ENCODE peak calls at places on chromosomes 1 and 21, in ten cellular contexts. One of them, this sample, is unnamed.
A peak's percentile ranks its signal among the peaks of the same experiment; 100 is the strongest.

GRCh38 chr1:201042663-201043461 is 19.3 kb upstream of the KIF21B start:
- DNase-seq in heart right ventricle: peak; percentile 38
- DNase-seq in PC-3: peak; percentile 92
- DNase-seq in MM.1S: peak; percentile 81
- DNase-seq in uterus: peak; percentile 47
- DNase-seq in thoracic aorta: no peak
- DNase-seq in fibroblast of lung: peak; percentile 76
- DNase-seq in left ventricle myocardium inferior: peak; percentile 40
- DNase-seq in ovary: peak; percentile 59
- DNase-seq in A549: peak; percentile 67
- DNase-seq in this sample: peak; percentile 57

GRCh38 chr1:161052899-161053298 is 7.1 kb upstream of the USF1 start:
- DNase-seq in MM.1S: no peak
- DNase-seq in left ventricle myocardium inferior: no peak
- DNase-seq in A549: no peak
- DNase-seq in thoracic aorta: no peak
- DNase-seq in ovary: no peak
- DNase-seq in uterus: no peak
- DNase-seq in fibroblast of lung: no peak
- DNase-seq in PC-3: no peak
- DNase-seq in heart right ventricle: no peak
- DNase-seq in this sample: no peak

GRCh38 chr1:29444782-29445325 is 208.5 kb downstream of the PTPRU start:
- DNase-seq in heart right ventricle: no peak
- DNase-seq in PC-3: no peak
- DNase-seq in uterus: no peak
- DNase-seq in left ventricle myocardium inferior: no peak
- DNase-seq in fibroblast of lung: no peak
- DNase-seq in MM.1S: no peak
- DNase-seq in A549: no peak
- DNase-seq in thoracic aorta: no peak
- DNase-seq in ovary: no peak
- DNase-seq in this sample: no peak

GRCh38 chr1:34711469-34711868 is 43.4 kb upstream of the GJB5 start:
- DNase-seq in thoracic aorta: no peak
- DNase-seq in MM.1S: no peak
- DNase-seq in PC-3: peak; percentile 9
- DNase-seq in heart right ventricle: no peak
- DNase-seq in ovary: no peak
- DNase-seq in A549: no peak
- DNase-seq in left ventricle myocardium inferior: no peak
- DNase-seq in uterus: no peak
- DNase-seq in fibroblast of lung: no peak
- DNase-seq in this sample: no peak

GRCh38 chr1:199821029-199821779 is 206.3 kb upstream of the NR5A2 start:
- DNase-seq in PC-3: no peak
- DNase-seq in thoracic aorta: no peak
- DNase-seq in fibroblast of lung: no peak
- DNase-seq in uterus: no peak
- DNase-seq in MM.1S: no peak
- DNase-seq in heart right ventricle: no peak
- DNase-seq in A549: no peak
- DNase-seq in left ventricle myocardium inferior: no peak
- DNase-seq in ovary: no peak
- DNase-seq in this sample: no peak

GRCh38 chr21:35637431-35637830 is 422.9 kb downstream of the SETD4 start:
- DNase-seq in MM.1S: no peak
- DNase-seq in PC-3: peak; percentile 73
- DNase-seq in left ventricle myocardium inferior: no peak
- DNase-seq in ovary: no peak
- DNase-seq in A549: no peak
- DNase-seq in thoracic aorta: no peak
- DNase-seq in uterus: no peak
- DNase-seq in heart right ventricle: no peak
- DNase-seq in fibroblast of lung: peak; percentile 66
- DNase-seq in this sample: no peak

GRCh38 chr1:25028587-25028909 is 98.5 kb upstream of the RUNX3 start:
- DNase-seq in thoracic aorta: no peak
- DNase-seq in ovary: no peak
- DNase-seq in MM.1S: no peak
- DNase-seq in heart right ventricle: no peak
- DNase-seq in left ventricle myocardium inferior: no peak
- DNase-seq in uterus: no peak
- DNase-seq in PC-3: no peak
- DNase-seq in fibroblast of lung: no peak
- DNase-seq in A549: no peak
- DNase-seq in this sample: no peak

GRCh38 chr1:56644941-56645662 is at the start of gene PRKAA2:
- DNase-seq in A549: peak; percentile 21
- DNase-seq in heart right ventricle: peak; percentile 63
- DNase-seq in fibroblast of lung: peak; percentile 14
- DNase-seq in thoracic aorta: no peak
- DNase-seq in uterus: peak; percentile 33
- DNase-seq in MM.1S: peak; percentile 21
- DNase-seq in left ventricle myocardium inferior: peak; percentile 53
- DNase-seq in PC-3: peak; percentile 52
- DNase-seq in ovary: peak; percentile 69
- DNase-seq in this sample: no peak

DNA sequence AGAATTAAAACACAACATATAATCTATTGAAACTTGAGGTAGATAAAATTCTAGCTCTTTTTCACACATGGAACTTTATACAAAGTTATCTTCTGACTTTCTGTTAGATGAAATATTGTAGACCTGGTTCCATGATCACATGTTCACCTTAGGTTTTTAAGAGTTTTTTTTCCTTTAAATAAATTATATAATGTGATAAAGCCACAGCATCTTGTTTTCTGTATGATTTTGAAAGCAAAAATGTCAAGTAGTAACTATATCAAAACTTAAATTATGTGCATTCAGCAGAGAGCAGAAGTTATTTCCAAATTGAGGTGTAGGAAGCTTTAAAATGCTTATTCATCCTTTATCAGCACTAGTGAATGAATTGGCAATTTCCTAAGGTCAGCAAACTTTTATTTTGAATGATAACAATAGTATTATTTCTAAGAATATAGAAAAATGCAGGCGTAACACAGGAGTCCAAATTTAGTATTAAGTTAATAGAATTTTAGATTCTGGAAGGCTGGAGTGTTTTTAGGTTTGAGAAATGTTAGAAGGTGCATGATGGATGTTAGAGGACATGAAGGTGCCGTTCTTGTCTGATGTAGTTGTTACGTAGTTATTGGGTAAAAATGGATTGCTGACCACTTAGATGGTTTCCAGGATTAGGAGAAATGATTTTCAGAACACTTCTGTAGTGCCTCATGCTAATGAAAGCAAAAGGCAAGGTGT is 17.5 kb downstream of the BACH1 start:
- DNase-seq in MM.1S: no peak
- DNase-seq in heart right ventricle: no peak
- DNase-seq in PC-3: no peak
- DNase-seq in thoracic aorta: no peak
- DNase-seq in fibroblast of lung: no peak
- DNase-seq in A549: no peak
- DNase-seq in uterus: no peak
- DNase-seq in left ventricle myocardium inferior: no peak
- DNase-seq in ovary: no peak
- DNase-seq in this sample: no peak
- H3K4me1 ChIP-seq in MM.1S: no peaks in the 10 kb centered on the region
- H3K4me1 ChIP-seq in heart right ventricle: peaks cover 92% of the 10 kb centered on the region
- H3K4me1 ChIP-seq in PC-3: no peaks in the 10 kb centered on the region
- H3K4me1 ChIP-seq in thoracic aorta: peaks cover 35% of the 10 kb centered on the region
- H3K4me1 ChIP-seq in fibroblast of lung: peaks cover 6% of the 10 kb centered on the region
- H3K4me1 ChIP-seq in A549: peaks cover 29% of the 10 kb centered on the region
- H3K4me1 ChIP-seq in uterus: no peaks in the 10 kb centered on the region
- H3K4me1 ChIP-seq in left ventricle myocardium inferior: peaks cover 78% of the 10 kb centered on the region
- H3K4me1 ChIP-seq in ovary: peaks cover 14% of the 10 kb centered on the region
- H3K4me1 ChIP-seq in this sample: no peaks in the 10 kb centered on the region

GRCh38 chr1:169568497-169568896 is 17.8 kb downstream of the F5 start:
- DNase-seq in fibroblast of lung: no peak
- DNase-seq in left ventricle myocardium inferior: no peak
- DNase-seq in uterus: no peak
- DNase-seq in ovary: no peak
- DNase-seq in MM.1S: no peak
- DNase-seq in heart right ventricle: no peak
- DNase-seq in PC-3: peak; percentile 35
- DNase-seq in A549: no peak
- DNase-seq in thoracic aorta: no peak
- DNase-seq in this sample: no peak

GRCh38 chr1:169574336-169574735 is 11.9 kb downstream of the F5 start:
- DNase-seq in ovary: no peak
- DNase-seq in fibroblast of lung: no peak
- DNase-seq in uterus: no peak
- DNase-seq in thoracic aorta: no peak
- DNase-seq in A549: no peak
- DNase-seq in MM.1S: no peak
- DNase-seq in heart right ventricle: no peak
- DNase-seq in left ventricle myocardium inferior: peak; percentile 14
- DNase-seq in PC-3: peak; percentile 27
- DNase-seq in this sample: no peak

GRCh38 chr1:169572184-169572583 is 14.1 kb downstream of the F5 start:
- DNase-seq in fibroblast of lung: no peak
- DNase-seq in uterus: no peak
- DNase-seq in MM.1S: no peak
- DNase-seq in thoracic aorta: no peak
- DNase-seq in ovary: no peak
- DNase-seq in PC-3: peak; percentile 66
- DNase-seq in left ventricle myocardium inferior: no peak
- DNase-seq in A549: no peak
- DNase-seq in heart right ventricle: no peak
- DNase-seq in this sample: no peak

GRCh38 chr1:169570172-169570574 is 16.1 kb downstream of the F5 start:
- DNase-seq in uterus: no peak
- DNase-seq in ovary: no peak
- DNase-seq in MM.1S: no peak
- DNase-seq in left ventricle myocardium inferior: no peak
- DNase-seq in heart right ventricle: no peak
- DNase-seq in fibroblast of lung: no peak
- DNase-seq in A549: no peak
- DNase-seq in PC-3: peak; percentile 82
- DNase-seq in thoracic aorta: no peak
- DNase-seq in this sample: no peak

GRCh38 chr1:169571450-169571849 is 14.8 kb downstream of the F5 start:
- DNase-seq in heart right ventricle: no peak
- DNase-seq in fibroblast of lung: no peak
- DNase-seq in uterus: no peak
- DNase-seq in MM.1S: no peak
- DNase-seq in thoracic aorta: no peak
- DNase-seq in ovary: no peak
- DNase-seq in PC-3: no peak
- DNase-seq in A549: no peak
- DNase-seq in left ventricle myocardium inferior: no peak
- DNase-seq in this sample: no peak
- H3K27ac ChIP-seq in heart right ventricle: no peak overlapping the region
- H3K27ac ChIP-seq in fibroblast of lung: no peak overlapping the region
- H3K27ac ChIP-seq in uterus: no peak overlapping the region
- H3K27ac ChIP-seq in MM.1S: no peak overlapping the region
- H3K27ac ChIP-seq in thoracic aorta: no peak overlapping the region
- H3K27ac ChIP-seq in ovary: no peak overlapping the region
- H3K27ac ChIP-seq in PC-3: peak overlapping the region; percentile 26
- H3K27ac ChIP-seq in A549: no peak overlapping the region
- H3K27ac ChIP-seq in left ventricle myocardium inferior: no peak overlapping the region
- H3K27ac ChIP-seq in this sample: no peak overlapping the region

DNA sequence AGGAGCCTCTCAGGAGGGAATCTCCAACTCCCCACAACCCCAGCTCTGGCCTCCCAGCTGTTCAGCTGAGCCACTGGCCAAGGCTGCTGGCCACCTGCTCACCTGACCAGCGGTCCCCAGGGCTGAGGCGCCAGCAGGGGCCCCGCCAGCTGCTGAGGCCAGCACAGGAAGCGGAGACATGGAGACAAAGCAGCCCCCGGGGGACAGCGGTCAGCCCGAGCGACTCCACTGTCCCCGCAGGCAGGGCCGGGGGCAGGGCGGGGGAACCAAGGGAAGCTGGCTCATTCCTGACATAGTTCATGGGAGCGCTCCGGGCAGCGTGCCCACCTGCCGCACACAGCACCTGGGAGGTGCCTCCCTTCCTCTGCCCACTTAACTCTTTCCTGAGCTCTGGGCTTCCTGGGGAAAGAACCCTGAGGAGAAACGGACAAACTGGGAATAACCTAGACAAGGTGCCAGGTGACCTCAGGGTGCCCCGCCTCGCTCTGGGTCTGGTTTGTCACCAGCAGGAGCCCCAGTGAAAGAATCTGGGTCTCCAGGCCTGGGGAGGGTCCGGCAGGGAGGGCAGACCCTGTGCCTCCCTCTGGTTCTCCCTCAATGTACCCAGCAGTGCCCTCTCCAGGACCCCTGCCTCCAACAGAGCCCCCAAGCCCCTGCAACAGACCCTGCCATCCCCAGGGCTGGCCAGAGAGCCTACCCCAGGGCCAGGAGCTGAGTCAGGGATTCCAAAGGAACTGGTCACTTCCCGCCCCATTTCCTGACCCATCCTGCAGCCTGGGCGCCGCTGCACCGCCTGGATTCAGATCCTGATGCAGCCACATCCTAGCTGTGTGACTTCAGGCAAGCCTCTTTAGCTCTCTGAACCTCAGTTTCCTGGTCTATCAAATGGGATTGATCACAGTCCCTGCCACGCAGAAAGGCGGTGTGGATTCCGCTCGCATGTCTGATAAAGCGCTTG is 10.6 kb downstream of the EPHA2 start:
- DNase-seq in fibroblast of lung: peak; percentile 84
- DNase-seq in A549: peak; percentile 83
- DNase-seq in thoracic aorta: peak; percentile 64
- DNase-seq in PC-3: peak; percentile 97
- DNase-seq in uterus: peak; percentile 79
- DNase-seq in MM.1S: no peak
- DNase-seq in heart right ventricle: peak; percentile 87
- DNase-seq in ovary: peak; percentile 77
- DNase-seq in left ventricle myocardium inferior: peak; percentile 90
- DNase-seq in this sample: no peak
- H3K4me3 ChIP-seq in fibroblast of lung: peak overlapping the region; percentile 27
- H3K4me3 ChIP-seq in A549: peak overlapping the region; percentile 36
- H3K4me3 ChIP-seq in thoracic aorta: peak overlapping the region; percentile 70
- H3K4me3 ChIP-seq in PC-3: peak overlapping the region; percentile 83
- H3K4me3 ChIP-seq in uterus: peak overlapping the region; percentile 19
- H3K4me3 ChIP-seq in MM.1S: no peak overlapping the region
- H3K4me3 ChIP-seq in heart right ventricle: peak overlapping the region; percentile 40
- H3K4me3 ChIP-seq in ovary: peak overlapping the region; percentile 25
- H3K4me3 ChIP-seq in left ventricle myocardium inferior: peak overlapping the region; percentile 56
- H3K4me3 ChIP-seq in this sample: no peak overlapping the region

DNA sequence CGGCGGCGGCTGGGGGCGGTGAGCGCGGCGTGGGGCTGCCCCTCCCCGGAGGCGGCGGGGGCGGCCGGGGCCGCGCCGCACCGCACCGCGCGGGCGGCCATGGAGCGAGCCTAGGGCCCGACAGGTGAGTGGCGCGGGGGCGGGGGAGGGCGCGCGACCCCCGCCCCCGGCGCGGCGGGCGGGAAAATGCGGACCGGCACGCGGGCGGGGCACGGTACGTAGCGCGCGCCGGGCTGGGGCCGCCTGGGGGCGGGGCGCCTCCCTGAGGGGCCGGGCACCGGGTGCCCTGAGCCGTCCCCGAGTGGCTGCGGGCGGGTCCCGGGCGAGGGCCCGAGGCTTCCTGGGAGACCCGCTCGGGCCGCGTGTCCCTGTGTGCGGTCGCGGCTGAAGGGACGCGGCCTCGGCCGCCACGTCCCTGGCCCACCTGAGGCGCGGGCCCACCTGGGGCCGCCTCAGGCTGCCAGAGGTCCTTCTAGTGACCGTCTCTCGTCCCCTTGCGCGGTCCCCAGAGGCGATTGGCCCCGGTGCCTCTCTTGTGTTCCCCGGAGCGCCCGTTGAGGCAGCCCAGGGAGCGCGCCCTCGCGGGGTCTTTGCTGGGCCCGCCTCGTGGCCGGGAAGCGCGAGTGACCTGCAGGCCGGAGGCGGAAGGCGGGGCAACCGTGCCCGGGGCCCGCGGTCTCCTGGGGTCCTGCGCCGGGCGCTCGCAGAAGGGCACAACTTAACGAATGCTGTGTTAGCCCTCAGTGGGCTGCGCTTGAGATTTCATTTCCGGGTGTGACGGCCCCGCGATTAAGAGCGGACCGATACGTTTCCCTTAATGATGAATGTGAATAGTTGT is 500 bp downstream of the FAM20B start:
- DNase-seq in left ventricle myocardium inferior: peak; percentile 73
- DNase-seq in MM.1S: peak; percentile 92
- DNase-seq in PC-3: peak; percentile 76
- DNase-seq in heart right ventricle: peak; percentile 80
- DNase-seq in uterus: peak; percentile 61
- DNase-seq in fibroblast of lung: peak; percentile 52
- DNase-seq in thoracic aorta: no peak
- DNase-seq in ovary: peak; percentile 76
- DNase-seq in A549: peak; percentile 77
- DNase-seq in this sample: peak; percentile 54
- H3K4me1 ChIP-seq in left ventricle myocardium inferior: peaks cover 56% of the 10 kb centered on the region
- H3K4me1 ChIP-seq in MM.1S: peaks cover 20% of the 10 kb centered on the region
- H3K4me1 ChIP-seq in PC-3: peaks cover 14% of the 10 kb centered on the region
- H3K4me1 ChIP-seq in heart right ventricle: peaks cover 48% of the 10 kb centered on the region
- H3K4me1 ChIP-seq in uterus: no peaks in the 10 kb centered on the region
- H3K4me1 ChIP-seq in fibroblast of lung: no peaks in the 10 kb centered on the region
- H3K4me1 ChIP-seq in thoracic aorta: peaks cover 13% of the 10 kb centered on the region
- H3K4me1 ChIP-seq in ovary: peaks cover 9% of the 10 kb centered on the region
- H3K4me1 ChIP-seq in A549: peaks cover 46% of the 10 kb centered on the region
- H3K4me1 ChIP-seq in this sample: peaks cover 9% of the 10 kb centered on the region

This sample was measured in effector memory CD4-positive, alpha-beta T cell.